ENCODE peak calls at places on chromosomes 13 and 19, in six cellular contexts. B, U, S, K, O and I are unnamed samples.

GRCh38 chr13:67855837-67856238 is 625.7 kb upstream of the PCDH9 start:
- DNase-seq in O (no peak), U (no peak), S (no peak), B (no peak), K (no peak), I (no peak)

GRCh38 chr13:36130168-36130541 is 1.0 kb downstream of the DCLK1 start:
- DNase-seq in O (no peak), K (no peak), B (no peak), S (no peak), U (no peak), I (no peak)

GRCh38 chr13:48978942-48979601 is 3.4 kb downstream of the FNDC3A start:
- DNase-seq in O (no peak), U (no peak), S (no peak), B (no peak), K (peak), I (no peak)

GRCh38 chr19:18059297-18059696 is 27.4 kb downstream of the IL12RB1 start:
- DNase-seq in U (no peak), B (no peak), O (no peak), S (no peak), K (no peak), I (no peak)

GRCh38 chr19:3548594-3548993 is 8.8 kb downstream of the MFSD12 start:
- DNase-seq in K (no peak), S (no peak), B (no peak), O (no peak), U (no peak), I (no peak)

GRCh38 chr13:67914535-67914934 is 684.4 kb upstream of the PCDH9 start:
- DNase-seq in S (no peak), B (no peak), K (no peak), O (no peak), U (no peak), I (no peak)

GRCh38 chr13:35157143-35157755 is 215.2 kb downstream of the NBEA start:
- DNase-seq in S (no peak), U (no peak), B (no peak), K (peak), O (no peak), I (no peak)

GRCh38 chr13:113120300-113121182 is 2.1 kb upstream of the F10 start:
- DNase-seq in O (no peak), S (no peak), B (no peak), U (no peak), K (no peak), I (no peak)

GRCh38 chr19:41431426-41432386 is 4.5 kb upstream of the B3GNT8 start:
- DNase-seq in K (peak), U (no peak), O (peak), B (no peak), S (no peak), I (no peak)

GRCh38 chr19:6769006-6769637 is 1.9 kb upstream of the SH2D3A start:
- DNase-seq in O (no peak), S (no peak), U (no peak), K (peak), B (no peak), I (no peak)